ENCODE peak calls at places on chromosomes 12 and 14, in four cellular contexts. H, O, F and R are unnamed samples.

GRCh38 chr12:132538336-132539015 is 48.5 kb downstream of the FBRSL1 start:
- DNase-seq in O (no peak), F (no peak), H (no peak), R (no peak)

GRCh38 chr12:117590386-117590785 is 229.0 kb upstream of the NOS1 start:
- DNase-seq in O (no peak), H (no peak), F (no peak), R (no peak)

GRCh38 chr14:55381040-55381439 is 30.6 kb downstream of the ATG14 start:
- DNase-seq in O (no peak), H (no peak), F (no peak), R (no peak)

GRCh38 chr14:44778562-44778961 is 183.2 kb downstream of the KLHL28 start:
- DNase-seq in F (no peak), H (no peak), O (no peak), R (peak)

GRCh38 chr12:120903382-120903817 is 758 bp downstream of the SPPL3 start:
- DNase-seq in H (peak), O (peak), F (no peak), R (no peak)

GRCh38 chr12:45216297-45216982 is 545 bp downstream of the ANO6 start:
- DNase-seq in F (no peak), H (peak), O (peak), R (no peak)

GRCh38 chr12:132238487-132239248 is 90.7 kb downstream of the GALNT9 start:
- DNase-seq in H (no peak), O (no peak), F (no peak), R (no peak)

GRCh38 chr12:111636209-111636928 is 37.3 kb upstream of the ATXN2 start:
- DNase-seq in H (no peak), F (peak), O (peak), R (peak)

GRCh38 chr14:92513966-92514843 is 624 bp downstream of the RIN3 start:
- DNase-seq in F (no peak), O (no peak), H (peak), R (no peak)

GRCh38 chr14:64541261-64541970 is 875 bp downstream of the HSPA2 start:
- DNase-seq in F (no peak), O (no peak), H (no peak), R (no peak)

GRCh38 chr12:70555081-70555480 is 82.1 kb downstream of the PTPRB start:
- DNase-seq in H (no peak), F (no peak), O (no peak), R (no peak)

GRCh38 chr12:6161124-6161882 is 36.8 kb upstream of the VWF start:
- DNase-seq in O (no peak), F (no peak), H (no peak), R (no peak)

GRCh38 chr14:44404021-44404420 is 103.1 kb downstream of the FSCB start:
- DNase-seq in F (peak), H (no peak), O (peak), R (no peak)

GRCh38 chr14:71438684-71439083 is 493.5 kb upstream of the RGS6 start:
- DNase-seq in F (peak), O (no peak), H (no peak), R (no peak)

GRCh38 chr14:101333335-101334280 is 227.7 kb upstream of the DIO3 start:
- DNase-seq in F (no peak), H (no peak), O (no peak), R (no peak)

GRCh38 chr14:92352158-92352985 is 29.4 kb downstream of the SLC24A4 start:
- DNase-seq in F (no peak), H (peak), O (no peak), R (peak)

GRCh38 chr12:5222011-5222461 is 178.4 kb downstream of the KCNA5 start:
- DNase-seq in H (no peak), F (no peak), O (no peak), R (no peak)

GRCh38 chr12:1932264-1932777 is 13.9 kb upstream of the CACNA2D4 start:
- DNase-seq in H (no peak), F (peak), O (no peak), R (no peak)

GRCh38 chr14:81559385-81559784 is 25.7 kb upstream of the SEL1L start:
- DNase-seq in O (no peak), H (no peak), F (no peak), R (no peak)

GRCh38 chr14:88554458-88555286 is at the start of gene PTPN21:
- DNase-seq in F (no peak), H (no peak), O (peak), R (peak)

GRCh38 chr14:59406454-59407245 is 58.5 kb downstream of the GPR135 start:
- DNase-seq in O (no peak), F (peak), H (no peak), R (no peak)

GRCh38 chr14:98977451-98977850 is 294.5 kb downstream of the BCL11B start:
- DNase-seq in F (no peak), O (no peak), H (no peak), R (no peak)

GRCh38 chr14:40733206-40733605 is 873.5 kb upstream of the LRFN5 start:
- DNase-seq in O (no peak), F (no peak), H (no peak), R (no peak)

GRCh38 chr12:115109863-115110262 is 425.9 kb upstream of the TBX3 start:
- DNase-seq in F (no peak), O (no peak), H (no peak), R (no peak)

GRCh38 chr12:117680311-117680710 is 288.5 kb downstream of the KSR2 start:
- DNase-seq in H (no peak), O (no peak), F (no peak), R (no peak)

GRCh38 chr12:117261267-117261666 is 71.0 kb upstream of the FBXO21 start:
- DNase-seq in H (no peak), O (no peak), F (no peak), R (no peak)

GRCh38 chr12:113101751-113102150 is 33.8 kb downstream of the RASAL1 start:
- DNase-seq in O (no peak), F (no peak), H (no peak), R (no peak)

GRCh38 chr12:15193927-15194326 is 27.3 kb downstream of the RERG start:
- DNase-seq in O (no peak), H (no peak), F (no peak), R (no peak)

GRCh38 chr12:55745361-55746146 is 2.6 kb downstream of the GDF11 start:
- DNase-seq in O (no peak), H (no peak), F (no peak), R (no peak)

GRCh38 chr12:12221560-12221959 is 45.3 kb downstream of the LRP6 start:
- DNase-seq in H (no peak), O (no peak), F (no peak), R (no peak)

GRCh38 chr12:54352891-54353874 is 11.1 kb downstream of the GPR84 start:
- DNase-seq in F (peak), O (no peak), H (no peak), R (no peak)

GRCh38 chr12:84512751-84513150 is 399.8 kb downstream of the SLC6A15 start:
- DNase-seq in H (no peak), O (no peak), F (no peak), R (no peak)